ENCODE peak calls at places on chromosomes 12 and 14, in six cellular contexts. P, L, N, O, Q and D are unnamed samples.

GRCh38 chr12:130590685-130591084 is 125.4 kb downstream of the RIMBP2 start:
- DNase-seq in P (no peak), L (no peak), N (no peak), O (no peak), Q (no peak), D (no peak)

GRCh38 chr14:75094896-75095295 is 25.5 kb downstream of the ZC2HC1C start:
- DNase-seq in P (no peak), L (no peak), N (no peak), O (no peak), Q (no peak), D (no peak)

GRCh38 chr14:71574976-71575375 is 357.3 kb upstream of the RGS6 start:
- DNase-seq in P (peak), L (peak), N (peak), O (no peak), Q (no peak), D (no peak)

GRCh38 chr12:26808766-26809460 is 24.1 kb downstream of the ITPR2 start:
- DNase-seq in P (no peak), L (no peak), N (no peak), O (no peak), Q (no peak), D (no peak)

GRCh38 chr14:51304956-51305355 is 64.9 kb downstream of the TMX1 start:
- DNase-seq in P (peak), L (peak), N (peak), O (no peak), Q (no peak), D (no peak)

GRCh38 chr12:104590002-104590401 is 133.3 kb downstream of the CHST11 start:
- DNase-seq in P (no peak), L (no peak), N (no peak), O (no peak), Q (no peak), D (no peak)

GRCh38 chr14:91177073-91177796 is 63.4 kb downstream of the DGLUCY start:
- DNase-seq in P (peak), L (peak), N (peak), O (peak), Q (peak), D (no peak)

GRCh38 chr14:21300892-21301291 is 21.0 kb downstream of the RPGRIP1 start:
- DNase-seq in P (no peak), L (no peak), N (no peak), O (peak), Q (peak), D (no peak)

GRCh38 chr12:92244036-92244435 is 98.4 kb upstream of the BTG1 start:
- DNase-seq in P (no peak), L (no peak), N (no peak), O (no peak), Q (no peak), D (peak)

GRCh38 chr12:24226745-24227350 is 277.4 kb upstream of the SOX5 start:
- DNase-seq in P (peak), L (peak), N (peak), O (no peak), Q (no peak), D (no peak)

GRCh38 chr12:95760371-95760770 is 30.2 kb downstream of the NTN4 start:
- DNase-seq in P (no peak), L (no peak), N (no peak), O (no peak), Q (no peak), D (no peak)

GRCh38 chr12:95763809-95764253 is 26.7 kb downstream of the NTN4 start:
- DNase-seq in P (peak), L (peak), N (peak), O (no peak), Q (no peak), D (no peak)

GRCh38 chr12:95764848-95765247 is 25.7 kb downstream of the NTN4 start:
- DNase-seq in P (no peak), L (no peak), N (no peak), O (no peak), Q (no peak), D (no peak)

GRCh38 chr12:95759039-95759438 is 31.5 kb downstream of the NTN4 start:
- DNase-seq in P (no peak), L (no peak), N (no peak), O (no peak), Q (no peak), D (no peak)

DNA sequence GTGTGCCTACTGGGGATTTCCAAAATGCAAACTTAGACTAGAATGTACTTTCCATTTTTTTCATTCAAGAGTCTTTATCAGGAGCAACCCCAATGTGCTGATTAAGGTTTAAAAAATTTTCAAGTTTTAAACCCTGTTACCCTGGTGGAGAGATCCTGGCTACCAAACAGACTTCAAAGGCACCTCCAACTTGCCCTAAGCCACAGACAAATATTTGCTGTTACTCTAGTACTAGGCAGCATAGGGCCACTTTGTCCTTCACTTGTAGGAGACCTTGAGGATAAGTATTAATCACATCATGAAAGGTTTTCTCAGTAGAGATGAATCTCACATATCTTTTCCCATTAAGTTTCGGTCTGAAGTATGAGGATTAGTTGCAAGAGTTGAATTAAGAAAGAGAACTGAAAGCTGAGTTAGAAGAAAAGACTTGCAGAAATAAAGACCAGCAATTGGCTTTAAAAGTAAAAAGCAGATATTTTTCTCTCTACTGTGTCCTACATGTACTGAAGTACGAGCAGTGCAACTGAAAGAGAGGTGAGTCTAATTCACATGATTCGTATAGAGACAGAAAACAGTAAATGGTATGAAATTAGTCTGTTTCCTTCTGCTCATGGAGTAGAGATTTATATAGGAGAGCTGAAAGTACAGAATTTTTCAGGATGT is 28.3 kb downstream of the NTN4 start:
- DNase-seq in P (no peak), L (no peak), N (peak), O (no peak), Q (no peak), D (no peak)
- H3K27ac ChIP-seq in P (peak), L (no peak), N (no peak), O (no peak), Q (no peak), D (no peak)

GRCh38 chr12:109266106-109266879 is 42.8 kb downstream of the FOXN4 start:
- DNase-seq in P (no peak), L (no peak), N (no peak), O (no peak), Q (no peak), D (no peak)

GRCh38 chr12:109261939-109262338 is 47.1 kb downstream of the FOXN4 start:
- DNase-seq in P (no peak), L (no peak), N (no peak), O (no peak), Q (no peak), D (no peak)

GRCh38 chr12:109263439-109263838 is 45.6 kb downstream of the FOXN4 start:
- DNase-seq in P (no peak), L (no peak), N (no peak), O (no peak), Q (no peak), D (no peak)

GRCh38 chr12:109264943-109265650 is 44.0 kb downstream of the FOXN4 start:
- DNase-seq in P (no peak), L (no peak), N (no peak), O (no peak), Q (no peak), D (no peak)

DNA sequence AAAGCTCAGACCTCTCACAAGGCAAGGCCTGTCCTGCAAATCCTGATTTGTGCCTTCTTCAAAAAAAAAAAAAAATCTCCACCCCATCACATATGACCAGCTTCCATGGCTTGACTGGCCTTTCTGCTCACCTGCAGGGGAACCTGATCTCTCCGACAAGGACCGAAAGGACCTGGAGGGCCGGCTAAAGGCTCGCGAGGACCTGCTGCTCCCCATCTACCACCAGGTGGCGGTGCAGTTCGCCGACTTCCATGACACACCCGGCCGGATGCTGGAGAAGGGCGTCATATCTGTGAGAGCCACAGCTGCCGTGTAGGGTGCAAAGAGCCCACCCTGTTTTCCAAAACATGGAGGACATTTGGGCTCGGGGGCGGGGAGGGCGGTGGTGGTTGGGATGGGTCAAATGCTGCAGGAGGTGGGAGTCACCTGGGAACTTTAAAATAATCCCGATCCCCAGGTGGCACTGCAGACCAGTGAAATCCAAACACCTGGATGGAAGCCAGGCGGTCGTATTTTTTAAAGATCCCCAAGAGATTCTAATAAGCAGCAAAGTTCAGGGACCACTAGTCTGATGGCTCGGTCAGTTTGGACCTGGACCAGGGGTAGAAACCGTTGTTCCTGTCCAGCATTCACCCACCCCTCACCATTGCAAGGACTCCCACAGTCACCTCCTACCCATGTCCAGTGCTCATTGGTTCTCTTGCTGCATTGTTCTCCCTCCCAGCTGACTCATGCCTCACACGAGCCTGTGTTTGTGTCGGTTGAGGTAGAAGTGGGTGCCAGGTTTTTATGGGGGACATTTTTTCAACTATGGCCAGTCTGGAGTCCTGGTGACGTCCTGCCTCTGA is 44.8 kb downstream of the FOXN4 start:
- DNase-seq in P (peak), L (peak), N (peak), O (peak), Q (peak), D (peak)
- TF ChIP-seq CTCF in P (peak), L (peak), N (peak), O (peak), Q (peak), D (peak)

GRCh38 chr14:64464695-64465094 is 604 bp upstream of the AKAP5 start:
- DNase-seq in P (no peak), L (peak), N (no peak), O (no peak), Q (no peak), D (no peak)

GRCh38 chr14:64465208-64465821 is at the start of gene AKAP5:
- DNase-seq in P (peak), L (peak), N (no peak), O (peak), Q (peak), D (no peak)

GRCh38 chr14:64463873-64464272 is 1.4 kb upstream of the AKAP5 start:
- DNase-seq in P (no peak), L (no peak), N (no peak), O (no peak), Q (no peak), D (no peak)

GRCh38 chr14:64467131-64467530 is 1.8 kb downstream of the AKAP5 start:
- DNase-seq in P (no peak), L (no peak), N (no peak), O (no peak), Q (no peak), D (no peak)

DNA sequence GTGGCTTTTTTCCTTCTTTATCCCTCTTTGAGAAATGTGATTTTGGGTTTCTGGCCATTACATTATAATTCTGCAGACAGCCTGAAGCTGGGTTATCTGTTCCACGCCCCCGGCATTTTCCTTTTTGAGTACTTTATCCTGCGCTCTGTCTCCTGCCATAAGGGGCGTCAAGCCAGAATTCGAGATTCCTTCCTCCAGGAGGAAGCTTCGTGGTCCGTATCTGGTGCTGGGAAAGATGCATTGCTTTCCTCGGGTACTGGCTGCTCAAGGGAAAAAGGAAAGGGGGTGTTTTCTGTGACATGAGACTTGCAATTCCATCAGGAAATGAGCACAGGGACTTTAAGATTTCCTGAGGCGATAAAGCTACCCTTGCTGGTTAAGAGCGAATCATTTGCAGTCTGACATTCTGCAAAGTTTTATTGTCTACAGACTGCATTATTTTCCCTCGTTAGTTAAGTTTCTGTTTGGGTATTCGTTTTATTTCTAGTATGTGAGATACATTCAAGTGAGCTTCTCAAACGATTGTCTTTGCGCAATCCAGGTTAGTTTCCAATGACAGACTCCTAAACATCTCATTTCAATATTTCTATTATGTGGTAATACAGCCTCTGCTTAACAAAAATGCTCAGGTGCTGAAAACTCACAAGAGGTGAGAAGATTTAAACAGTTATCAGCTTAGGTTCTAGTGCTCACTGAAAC is 706 bp downstream of the AKAP5 start:
- DNase-seq in P (peak), L (peak), N (no peak), O (no peak), Q (peak), D (no peak)
- H3K27ac ChIP-seq in P (peak), L (peak), N (no peak), O (no peak), Q (no peak), D (peak)

GRCh38 chr12:1544991-1545700 is 49.2 kb downstream of the FBXL14 start:
- DNase-seq in P (peak), L (no peak), N (no peak), O (peak), Q (no peak), D (peak)
- TF ChIP-seq CTCF in P (peak), L (no peak), N (peak), O (peak), Q (no peak), D (peak)

DNA sequence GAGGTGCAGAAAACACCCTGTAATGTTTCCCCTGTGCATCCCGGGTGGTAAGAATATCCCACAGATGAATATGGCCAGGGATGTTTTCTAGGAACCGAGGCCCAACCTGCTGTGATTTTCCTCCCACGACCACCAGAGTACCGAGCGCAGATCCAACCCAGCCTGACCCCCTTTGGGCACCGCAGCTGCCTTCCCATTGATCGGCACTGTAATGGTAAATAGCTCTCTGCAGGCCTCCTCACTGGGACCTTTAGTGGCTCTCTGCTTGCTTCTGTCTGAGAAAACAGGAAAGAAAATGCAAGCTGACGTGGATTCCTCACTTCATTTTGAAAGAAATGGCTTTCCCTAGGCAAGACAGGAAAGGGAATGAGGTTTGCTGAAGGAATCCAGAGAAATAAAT is 2.4 kb upstream of the RAB15 start:
- DNase-seq in P (no peak), L (no peak), N (no peak), O (no peak), Q (peak), D (no peak)
- H3K27ac ChIP-seq in P (no peak), L (no peak), N (no peak), O (no peak), Q (no peak), D (no peak)

GRCh38 chr14:41349289-41349910 is 257.3 kb upstream of the LRFN5 start:
- DNase-seq in P (no peak), L (no peak), N (no peak), O (no peak), Q (no peak), D (no peak)
- TF ChIP-seq CTCF in P (no peak), L (no peak), N (no peak), O (no peak), Q (no peak), D (no peak)